ENCODE peak calls at places on chromosomes 3 and 15, in seven cellular contexts. Q is breast epithelium, O is sigmoid colon, A is NB4, Y is psoas muscle, B is choroid plexus epithelial cell, U is ovary. J is an unnamed sample.

GRCh38 chr3:140532793-140533330 is 145.0 kb upstream of the TRIM42 start:
- DNase-seq in U (no peak), Y (no peak), A (no peak), Q (no peak), O (no peak), B (no peak), J (no peak)

GRCh38 chr3:8822141-8822540 is 52.7 kb upstream of the OXTR start:
- DNase-seq in A (no peak), Q (no peak), Y (no peak), O (no peak), B (peak), U (no peak), J (peak)

GRCh38 chr3:129553771-129554170 is 10.8 kb downstream of the H1-8 start:
- DNase-seq in Q (no peak), O (no peak), A (peak), Y (peak), U (no peak), B (no peak), J (no peak)

GRCh38 chr15:79769081-79769481 is 127.7 kb downstream of the MTHFS start:
- DNase-seq in B (peak), Q (no peak), Y (no peak), A (peak), O (no peak), U (no peak), J (peak)

GRCh38 chr15:68776477-68777270 is 44.0 kb downstream of the ANP32A start:
- DNase-seq in Q (no peak), U (no peak), A (peak), O (no peak), B (no peak), Y (no peak), J (no peak)

GRCh38 chr3:23202921-23203650 is at the start of gene UBE2E2:
- DNase-seq in A (peak), Y (peak), U (peak), Q (peak), O (peak), B (peak), J (peak)

GRCh38 chr3:38475716-38476115 is 20.4 kb upstream of the EXOG start:
- DNase-seq in Y (no peak), A (no peak), Q (no peak), U (no peak), B (no peak), O (no peak), J (no peak)

GRCh38 chr15:93072440-93073394 is 16.3 kb downstream of the RGMA start:
- DNase-seq in Q (no peak), Y (peak), O (peak), U (peak), A (peak), B (peak), J (peak)

GRCh38 chr3:124907957-124908356 is 20.8 kb upstream of the ITGB5 start:
- DNase-seq in Q (no peak), B (no peak), O (no peak), A (no peak), U (no peak), Y (no peak), J (no peak)

GRCh38 chr3:136928240-136928639 is 29.5 kb upstream of the IL20RB start:
- DNase-seq in B (no peak), U (no peak), O (no peak), Q (no peak), Y (no peak), A (no peak), J (no peak)

GRCh38 chr3:89692601-89693000 is 585.2 kb downstream of the EPHA3 start:
- DNase-seq in O (no peak), U (no peak), Y (no peak), B (no peak), A (no peak), Q (no peak), J (no peak)

GRCh38 chr3:125128861-125129501 is 73.2 kb upstream of the HEG1 start:
- DNase-seq in Y (no peak), B (peak), O (peak), A (peak), U (no peak), Q (no peak), J (peak)

GRCh38 chr15:71634820-71635219 is 175.5 kb upstream of the NR2E3 start:
- DNase-seq in A (no peak), Q (no peak), B (no peak), U (no peak), O (no peak), Y (no peak), J (no peak)

GRCh38 chr3:14876942-14877341 is 58.2 kb downstream of the FGD5 start:
- DNase-seq in B (peak), O (peak), Q (peak), A (no peak), U (no peak), Y (peak), J (peak)

GRCh38 chr3:36730965-36731364 is 33.4 kb downstream of the DCLK3 start:
- DNase-seq in B (no peak), U (no peak), Y (no peak), Q (no peak), A (no peak), O (no peak), J (no peak)

GRCh38 chr3:47014036-47014435 is 34.6 kb downstream of the NBEAL2 start:
- DNase-seq in U (no peak), A (no peak), Q (no peak), Y (no peak), O (no peak), B (no peak), J (no peak)

DNA sequence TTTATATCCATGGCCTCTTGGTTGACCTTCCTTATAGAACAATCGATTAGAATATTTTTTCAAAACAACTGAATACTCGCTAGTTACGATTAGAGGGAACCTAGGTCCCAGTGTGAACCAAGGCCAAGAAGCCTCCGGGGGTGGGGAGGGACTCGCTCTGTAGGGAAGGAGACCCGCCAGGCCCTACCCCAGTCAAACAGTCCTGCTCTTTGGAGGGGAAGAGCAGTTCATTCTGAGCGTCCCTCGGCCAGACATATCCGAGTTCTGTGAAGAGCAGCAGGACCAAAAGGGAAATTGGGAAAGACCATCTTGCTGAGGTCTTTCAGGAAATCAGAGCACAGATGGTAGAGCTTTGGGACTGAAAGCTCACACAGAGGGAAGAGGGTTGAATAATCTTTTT is 137.3 kb upstream of the HES1 start:
- DNase-seq in A (no peak), U (no peak), Q (no peak), B (no peak), O (no peak), Y (no peak), J (no peak)
- TF ChIP-seq CTCF in A (no peak), U (no peak), Q (no peak), B (no peak), O (no peak), Y (no peak), J (no peak)

DNA sequence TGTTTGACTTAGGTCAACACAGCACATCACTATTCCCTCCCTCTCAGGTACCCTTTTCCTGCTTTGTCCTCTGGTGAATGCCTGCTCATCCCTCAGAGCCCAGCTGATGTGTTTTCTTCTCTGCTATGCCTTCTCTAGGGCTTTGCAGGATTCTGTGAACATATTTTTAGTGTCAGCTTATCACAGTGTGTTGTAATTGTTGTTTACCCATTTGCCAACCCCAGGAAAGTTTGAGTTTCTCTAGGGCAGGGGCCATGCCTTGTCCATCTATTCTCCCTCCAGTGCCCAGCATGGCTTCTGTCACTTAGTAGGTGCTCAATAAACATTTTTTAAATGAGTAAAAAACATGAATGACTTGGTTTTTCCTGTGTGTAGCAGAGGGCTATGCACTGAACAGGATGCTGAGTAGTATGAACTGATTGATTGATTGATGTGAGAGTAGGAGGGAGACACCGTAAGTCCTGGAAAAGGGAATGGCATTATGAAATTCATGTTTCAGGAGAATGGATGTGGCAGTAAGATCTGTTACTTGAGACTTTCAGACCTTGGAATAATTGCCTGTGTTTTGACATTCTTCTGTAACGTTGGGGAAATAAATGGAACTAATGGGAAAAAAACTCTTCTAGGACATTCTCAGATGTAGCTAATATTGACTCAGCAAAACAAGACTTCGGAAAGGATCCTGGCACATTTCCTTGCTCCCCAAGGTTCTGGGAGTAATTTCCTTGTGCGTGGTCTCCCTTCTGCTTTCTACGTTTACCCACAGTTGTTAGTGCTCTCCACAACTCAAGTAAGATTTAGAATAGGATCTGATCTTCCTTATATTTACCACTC is 267.3 kb upstream of the TBL1XR1 start:
- DNase-seq in Q (no peak), B (no peak), O (no peak), U (no peak), Y (no peak), A (no peak), J (peak)
- H3K4me3 ChIP-seq in Q (no peak), B (no peak), O (no peak), U (no peak), Y (no peak), A (no peak), J (no peak)

DNA sequence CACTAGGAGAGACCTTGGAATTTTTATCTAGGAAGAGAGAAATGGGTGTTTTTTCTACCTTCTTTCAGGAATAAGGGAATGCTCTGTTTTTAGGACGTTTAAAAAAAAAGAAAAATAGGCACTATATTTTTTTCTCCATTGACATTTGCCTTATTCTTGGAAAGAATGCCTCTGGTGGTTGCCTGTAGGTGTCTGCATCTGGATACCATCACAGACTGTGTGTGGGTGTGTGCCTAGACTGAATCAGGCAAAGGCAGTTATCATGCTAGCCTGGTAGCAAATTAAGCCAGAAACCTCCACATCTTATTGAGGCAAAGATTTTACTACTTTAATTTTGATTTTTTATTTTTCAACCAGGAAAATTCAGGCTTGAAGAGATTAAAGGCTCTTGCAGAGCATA is 513.6 kb upstream of the KCNMB2 start:
- DNase-seq in U (no peak), O (no peak), Q (no peak), A (no peak), B (peak), Y (no peak), J (peak)
- TF ChIP-seq CTCF in U (no peak), O (no peak), Q (no peak), A (no peak), B (peak), Y (no peak), J (peak)

GRCh38 chr3:33787328-33788009 is 11.0 kb upstream of the PDCD6IP start:
- DNase-seq in B (peak), Y (peak), A (peak), Q (peak), U (peak), O (peak), J (peak)
- H3K4me3 ChIP-seq in B (peak), Y (peak), A (no peak), Q (peak), U (no peak), O (peak), J (peak)

DNA sequence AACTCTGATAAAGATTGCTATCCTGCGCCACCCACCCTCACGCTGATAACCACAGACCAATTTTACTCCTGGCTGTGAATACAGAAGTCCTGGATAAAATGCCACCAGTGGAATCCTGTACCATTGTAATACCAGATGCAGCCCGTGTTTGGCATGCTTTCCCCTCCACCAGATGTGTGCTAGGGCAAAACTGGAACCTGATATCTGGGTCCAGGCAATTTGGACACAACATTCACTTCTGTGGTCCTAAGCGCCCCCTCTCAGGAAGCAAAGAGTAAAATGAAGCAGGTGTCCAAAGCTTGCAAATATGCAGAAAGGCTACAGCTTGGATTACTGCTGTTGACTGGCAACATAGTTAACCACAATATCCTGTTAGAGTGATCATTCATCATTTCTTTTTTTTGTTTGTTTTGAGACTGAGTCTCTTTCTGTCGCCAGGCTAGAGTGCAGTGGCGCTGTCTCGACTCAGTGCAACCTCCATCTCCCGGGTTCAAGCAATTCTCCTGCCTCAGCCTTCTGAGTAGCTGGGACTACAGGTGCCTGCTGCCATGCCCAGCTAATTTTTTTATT is 32.8 kb downstream of the LOXL1 start:
- DNase-seq in Q (peak), U (no peak), Y (no peak), B (no peak), O (peak), A (peak), J (no peak)
- TF ChIP-seq CTCF in Q (no peak), U (no peak), Y (no peak), B (no peak), O (no peak), A (no peak), J (no peak)